ENCODE peak calls at places on chromosomes 11 and 22, in four cellular contexts. R is left lung; S is CD8-positive, alpha-beta T cell; B is endothelial cell. C is an unnamed sample.

GRCh38 chr22:26410398-26410797 is 18.7 kb upstream of the ASPHD2 start:
- DNase-seq in R (no peak), S (no peak), B (no peak), C (no peak)

GRCh38 chr22:38901111-38901641 is 29.2 kb upstream of the CBX6 start:
- DNase-seq in R (no peak), S (no peak), B (no peak), C (no peak)

GRCh38 chr11:128763224-128763623 is 69.4 kb downstream of the FLI1 start:
- DNase-seq in R (no peak), S (no peak), B (no peak), C (no peak)

GRCh38 chr11:2316169-2316962 is 14.6 kb downstream of the TSPAN32 start:
- DNase-seq in R (peak), S (no peak), B (no peak), C (peak)

GRCh38 chr11:77529685-77530084 is 55.8 kb upstream of the PAK1 start:
- DNase-seq in R (no peak), S (no peak), B (no peak), C (no peak)

GRCh38 chr11:108966206-108966605 is 301.3 kb downstream of the DDX10 start:
- DNase-seq in R (no peak), S (no peak), B (no peak), C (no peak)

GRCh38 chr11:70483077-70483861 is 84.9 kb downstream of the CTTN start:
- DNase-seq in R (peak), S (no peak), B (peak), C (no peak)

GRCh38 chr11:109037856-109038780 is 373.2 kb downstream of the DDX10 start:
- DNase-seq in R (no peak), S (no peak), B (no peak), C (no peak)

GRCh38 chr11:424232-424631 is 9.4 kb upstream of the SIGIRR start:
- DNase-seq in R (no peak), S (no peak), B (no peak), C (no peak)

GRCh38 chr11:118804094-118804493 is 13.1 kb upstream of the DDX6 start:
- DNase-seq in R (no peak), S (no peak), B (no peak), C (no peak)

GRCh38 chr11:70779433-70780245 is 381.3 kb downstream of the CTTN start:
- DNase-seq in R (no peak), S (no peak), B (no peak), C (no peak)

GRCh38 chr11:72625746-72626636 is 48.2 kb downstream of the PDE2A start:
- DNase-seq in R (peak), S (no peak), B (peak), C (no peak)

GRCh38 chr11:130439876-130440275 is 8.6 kb upstream of the ADAMTS15 start:
- DNase-seq in R (no peak), S (no peak), B (no peak), C (no peak)

GRCh38 chr11:19697721-19698121 is 14.9 kb upstream of the NAV2 start:
- DNase-seq in R (no peak), S (no peak), B (no peak), C (no peak)

GRCh38 chr11:65574963-65575567 is 788 bp upstream of the EHBP1L1 start:
- DNase-seq in R (no peak), S (no peak), B (no peak), C (no peak)

GRCh38 chr11:75422248-75423231 is 10.5 kb downstream of the KLHL35 start:
- DNase-seq in R (peak), S (no peak), B (no peak), C (no peak)

DNA sequence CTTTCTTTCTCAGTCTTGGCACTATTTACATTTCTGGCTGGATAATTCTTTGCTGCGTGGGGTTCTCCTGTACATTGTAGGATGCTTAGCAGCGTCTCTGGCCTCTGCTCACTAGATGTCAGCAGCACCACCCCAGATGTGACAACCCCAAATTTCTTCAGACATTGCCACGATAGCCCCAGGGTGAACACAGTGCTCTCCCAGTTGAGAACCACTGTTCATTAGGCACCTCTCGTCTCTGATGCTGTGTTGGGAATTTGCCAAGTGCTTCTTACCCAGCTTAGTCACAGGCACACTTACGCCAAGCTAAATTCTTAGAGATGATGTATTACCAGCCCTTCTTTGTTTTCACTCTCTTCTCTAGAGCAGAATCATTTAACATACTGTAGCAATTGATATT is 9.4 kb downstream of the TRIM6 start:
- DNase-seq in R (no peak), S (no peak), B (no peak), C (no peak)
- TF ChIP-seq CTCF in R (no peak), S (no peak), B (no peak), C (no peak)

GRCh38 chr11:124970925-124971324 is 16.9 kb downstream of the CCDC15 start:
- DNase-seq in R (no peak), S (no peak), B (no peak), C (no peak)
- TF ChIP-seq CTCF in R (no peak), S (no peak), B (no peak), C (no peak)

DNA sequence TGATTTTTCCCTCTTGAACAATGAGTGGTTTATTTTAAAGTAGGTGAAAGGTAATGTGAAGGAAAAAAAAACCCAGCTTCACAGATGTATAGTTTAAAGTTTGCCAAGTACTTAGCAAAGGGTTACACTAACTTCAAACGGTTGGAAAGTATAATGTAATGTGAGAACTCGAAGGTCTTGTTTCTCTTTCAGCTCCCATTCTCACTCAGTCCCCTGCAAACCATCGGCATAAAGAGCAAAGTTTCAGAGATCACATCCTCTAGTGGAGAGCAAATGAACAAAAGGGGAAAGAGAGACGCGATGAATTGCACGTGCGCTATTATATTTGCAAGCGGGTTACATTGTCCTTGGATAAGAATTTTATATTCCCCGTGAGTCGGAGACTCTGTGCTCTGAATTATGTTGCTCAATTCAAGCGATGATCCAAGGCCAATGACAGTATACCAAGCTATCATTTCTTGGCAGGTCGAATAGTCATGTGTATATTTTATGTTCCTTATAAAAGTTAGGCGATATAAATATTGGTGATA is 37.6 kb upstream of the BIRC3 start:
- DNase-seq in R (no peak), S (no peak), B (no peak), C (no peak)
- TF ChIP-seq CTCF in R (no peak), S (no peak), B (no peak), C (no peak)

DNA sequence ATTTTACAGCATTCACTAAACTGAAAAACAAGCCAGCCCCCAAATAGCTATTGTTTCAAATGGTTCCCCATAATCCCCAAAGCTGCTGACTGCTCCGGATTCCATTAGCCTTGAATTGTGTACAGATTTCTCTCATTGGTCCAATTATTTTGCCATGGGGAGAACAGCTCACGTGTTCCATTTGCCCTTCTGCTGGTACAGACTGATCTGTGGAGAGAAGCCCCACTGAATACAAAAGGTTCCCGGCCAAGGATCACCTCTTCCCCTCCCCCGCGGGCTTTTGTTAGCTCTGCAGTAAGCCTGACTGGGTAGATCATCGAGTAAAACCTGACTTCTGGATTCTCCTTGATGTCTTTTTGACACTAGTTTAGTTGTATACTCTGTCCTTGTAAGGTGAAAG is 9.1 kb upstream of the MAPK8IP1 start:
- DNase-seq in R (no peak), S (no peak), B (no peak), C (no peak)
- TF ChIP-seq CTCF in R (no peak), S (no peak), B (no peak), C (no peak)

DNA sequence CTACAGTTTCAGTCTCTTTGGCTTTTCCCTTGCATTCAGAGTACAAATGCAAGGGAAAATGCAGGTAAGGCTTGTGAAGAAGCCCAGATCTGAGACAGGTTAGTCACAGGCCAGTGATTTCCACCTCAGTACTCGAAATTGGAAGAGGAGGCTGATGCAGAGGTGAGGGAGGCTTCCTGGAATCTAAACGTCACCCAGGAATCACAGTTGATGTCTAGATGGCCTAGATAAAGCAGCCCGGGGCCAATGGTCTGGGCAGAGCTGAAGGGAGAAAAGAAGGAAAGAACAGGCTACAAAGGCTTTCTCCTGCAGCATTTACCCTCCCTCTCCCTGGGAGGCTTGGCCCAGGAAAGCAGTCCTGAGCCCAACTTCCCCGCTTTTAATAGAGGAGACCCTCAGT is 8.5 kb downstream of the TRIM6 start:
- DNase-seq in R (no peak), S (no peak), B (no peak), C (no peak)
- TF ChIP-seq CTCF in R (no peak), S (no peak), B (no peak), C (no peak)

GRCh38 chr11:66883021-66883968 is 26.4 kb downstream of the LRFN4 start:
- DNase-seq in R (peak), S (peak), B (peak), C (peak)
- TF ChIP-seq CTCF in R (peak), S (peak), B (peak), C (peak)

C was measured in natural killer cell.